ENCODE peak calls at places on chromosomes 12 and 14, in nine cellular contexts. One of them, this sample, is unnamed.

GRCh38 chr12:122275459-122275858 is 9.2 kb upstream of the VPS33A start:
- DNase-seq in GM12864: no peak
- DNase-seq in dorsolateral prefrontal cortex: no peak
- DNase-seq in PC-3: no peak
- DNase-seq in brain microvascular endothelial cell: no peak
- DNase-seq in tibial artery: no peak
- DNase-seq in AG04450: no peak
- DNase-seq in A549: no peak
- DNase-seq in cardiac fibroblast: no peak
- DNase-seq in this sample: no peak

GRCh38 chr14:33596211-33597080 is 354.4 kb downstream of the EGLN3 start:
- DNase-seq in A549: no peak
- DNase-seq in dorsolateral prefrontal cortex: no peak
- DNase-seq in AG04450: no peak
- DNase-seq in GM12864: no peak
- DNase-seq in cardiac fibroblast: no peak
- DNase-seq in tibial artery: no peak
- DNase-seq in PC-3: no peak
- DNase-seq in brain microvascular endothelial cell: no peak
- DNase-seq in this sample: no peak

GRCh38 chr12:82176761-82177490 is 181.3 kb downstream of the CCDC59 start:
- DNase-seq in dorsolateral prefrontal cortex: no peak
- DNase-seq in AG04450: no peak
- DNase-seq in A549: no peak
- DNase-seq in PC-3: no peak
- DNase-seq in GM12864: no peak
- DNase-seq in cardiac fibroblast: no peak
- DNase-seq in brain microvascular endothelial cell: peak
- DNase-seq in tibial artery: no peak
- DNase-seq in this sample: no peak

GRCh38 chr12:12624479-12625120 is 12.9 kb downstream of the CREBL2 start:
- DNase-seq in PC-3: no peak
- DNase-seq in A549: no peak
- DNase-seq in cardiac fibroblast: no peak
- DNase-seq in GM12864: no peak
- DNase-seq in AG04450: no peak
- DNase-seq in tibial artery: no peak
- DNase-seq in brain microvascular endothelial cell: no peak
- DNase-seq in dorsolateral prefrontal cortex: no peak
- DNase-seq in this sample: no peak

GRCh38 chr12:52390739-52391617 is 5.5 kb upstream of the KRT84 start:
- DNase-seq in GM12864: no peak
- DNase-seq in brain microvascular endothelial cell: peak
- DNase-seq in dorsolateral prefrontal cortex: no peak
- DNase-seq in cardiac fibroblast: peak
- DNase-seq in tibial artery: no peak
- DNase-seq in PC-3: peak
- DNase-seq in AG04450: no peak
- DNase-seq in A549: peak
- DNase-seq in this sample: no peak

GRCh38 chr12:70078161-70078560 is 165.1 kb upstream of the CNOT2 start:
- DNase-seq in A549: no peak
- DNase-seq in AG04450: no peak
- DNase-seq in dorsolateral prefrontal cortex: no peak
- DNase-seq in PC-3: no peak
- DNase-seq in tibial artery: no peak
- DNase-seq in cardiac fibroblast: no peak
- DNase-seq in GM12864: no peak
- DNase-seq in brain microvascular endothelial cell: no peak
- DNase-seq in this sample: no peak

GRCh38 chr12:104359216-104359615 is 55.7 kb downstream of the EID3 start:
- DNase-seq in dorsolateral prefrontal cortex: no peak
- DNase-seq in PC-3: no peak
- DNase-seq in cardiac fibroblast: no peak
- DNase-seq in tibial artery: no peak
- DNase-seq in GM12864: no peak
- DNase-seq in AG04450: no peak
- DNase-seq in A549: peak
- DNase-seq in brain microvascular endothelial cell: no peak
- DNase-seq in this sample: no peak

GRCh38 chr14:38285962-38286361 is 30.1 kb upstream of the CLEC14A start:
- DNase-seq in dorsolateral prefrontal cortex: no peak
- DNase-seq in PC-3: no peak
- DNase-seq in brain microvascular endothelial cell: no peak
- DNase-seq in GM12864: no peak
- DNase-seq in cardiac fibroblast: peak
- DNase-seq in tibial artery: no peak
- DNase-seq in AG04450: no peak
- DNase-seq in A549: no peak
- DNase-seq in this sample: no peak

DNA sequence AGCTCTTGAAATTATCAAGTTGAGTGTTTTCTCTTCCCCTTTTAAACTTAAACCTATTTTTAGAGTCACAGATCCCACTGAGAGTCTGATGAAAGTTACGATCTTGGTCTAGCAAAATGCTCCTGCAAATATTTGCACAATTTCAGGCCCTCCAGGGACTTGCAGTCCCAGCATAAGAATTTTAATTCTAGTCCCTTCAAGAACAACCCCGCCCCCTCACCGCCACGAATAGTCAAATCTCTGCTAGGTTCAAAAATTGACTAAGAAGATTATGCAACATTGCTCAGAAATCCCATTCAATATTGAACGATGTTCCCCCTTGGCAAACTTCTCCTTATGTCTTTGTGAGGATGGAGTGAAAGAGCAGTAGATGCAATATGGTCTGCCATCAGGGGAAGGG is 127.4 kb upstream of the CCDC175 start:
- DNase-seq in tibial artery: peak
- DNase-seq in dorsolateral prefrontal cortex: no peak
- DNase-seq in A549: no peak
- DNase-seq in cardiac fibroblast: no peak
- DNase-seq in GM12864: no peak
- DNase-seq in brain microvascular endothelial cell: no peak
- DNase-seq in PC-3: no peak
- DNase-seq in AG04450: no peak
- DNase-seq in this sample: no peak
- TF ChIP-seq CTCF in tibial artery: no peak
- TF ChIP-seq CTCF in dorsolateral prefrontal cortex: no peak
- TF ChIP-seq CTCF in A549: no peak
- TF ChIP-seq CTCF in cardiac fibroblast: no peak
- TF ChIP-seq CTCF in GM12864: no peak
- TF ChIP-seq CTCF in brain microvascular endothelial cell: no peak
- TF ChIP-seq CTCF in PC-3: no peak
- TF ChIP-seq CTCF in AG04450: no peak
- TF ChIP-seq CTCF in this sample: no peak

DNA sequence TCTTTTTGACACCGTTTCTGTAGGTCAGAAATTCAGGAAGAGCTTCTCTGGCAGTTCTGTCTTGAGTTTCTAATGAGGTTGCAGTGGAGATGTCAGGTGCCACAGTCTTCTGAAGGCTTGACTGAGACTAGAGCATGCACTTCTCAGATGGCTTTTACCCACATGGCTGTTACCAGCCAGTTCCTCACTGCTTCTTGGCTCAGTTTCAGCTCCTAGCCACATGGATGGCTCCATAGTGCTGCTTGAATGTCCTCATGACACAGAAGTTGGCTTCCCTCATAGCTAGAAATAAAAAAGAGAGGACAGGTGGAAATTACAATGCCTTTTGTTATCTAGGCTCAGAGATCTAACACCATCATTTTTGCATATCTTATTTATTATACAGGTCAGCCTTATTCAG is 38.1 kb upstream of the SLC2A13 start:
- DNase-seq in brain microvascular endothelial cell: no peak
- DNase-seq in GM12864: no peak
- DNase-seq in AG04450: no peak
- DNase-seq in tibial artery: no peak
- DNase-seq in PC-3: no peak
- DNase-seq in dorsolateral prefrontal cortex: no peak
- DNase-seq in cardiac fibroblast: no peak
- DNase-seq in A549: no peak
- DNase-seq in this sample: no peak
- TF ChIP-seq CTCF in brain microvascular endothelial cell: no peak
- TF ChIP-seq CTCF in GM12864: no peak
- TF ChIP-seq CTCF in AG04450: no peak
- TF ChIP-seq CTCF in tibial artery: no peak
- TF ChIP-seq CTCF in PC-3: no peak
- TF ChIP-seq CTCF in dorsolateral prefrontal cortex: no peak
- TF ChIP-seq CTCF in cardiac fibroblast: no peak
- TF ChIP-seq CTCF in A549: no peak
- TF ChIP-seq CTCF in this sample: no peak

GRCh38 chr12:119231774-119232173 is 53.0 kb downstream of the HSPB8 start:
- DNase-seq in brain microvascular endothelial cell: no peak
- DNase-seq in cardiac fibroblast: no peak
- DNase-seq in tibial artery: no peak
- DNase-seq in A549: no peak
- DNase-seq in PC-3: no peak
- DNase-seq in GM12864: no peak
- DNase-seq in AG04450: no peak
- DNase-seq in dorsolateral prefrontal cortex: no peak
- DNase-seq in this sample: no peak

GRCh38 chr12:119230804-119231203 is 52.1 kb downstream of the HSPB8 start:
- DNase-seq in brain microvascular endothelial cell: no peak
- DNase-seq in GM12864: no peak
- DNase-seq in PC-3: no peak
- DNase-seq in AG04450: no peak
- DNase-seq in cardiac fibroblast: no peak
- DNase-seq in A549: no peak
- DNase-seq in dorsolateral prefrontal cortex: no peak
- DNase-seq in tibial artery: no peak
- DNase-seq in this sample: no peak

GRCh38 chr12:119236372-119236771 is 57.6 kb downstream of the HSPB8 start:
- DNase-seq in A549: no peak
- DNase-seq in PC-3: no peak
- DNase-seq in dorsolateral prefrontal cortex: no peak
- DNase-seq in GM12864: no peak
- DNase-seq in tibial artery: no peak
- DNase-seq in AG04450: no peak
- DNase-seq in brain microvascular endothelial cell: no peak
- DNase-seq in cardiac fibroblast: no peak
- DNase-seq in this sample: no peak

GRCh38 chr12:119239040-119239439 is 60.3 kb downstream of the HSPB8 start:
- DNase-seq in brain microvascular endothelial cell: no peak
- DNase-seq in dorsolateral prefrontal cortex: no peak
- DNase-seq in AG04450: no peak
- DNase-seq in GM12864: no peak
- DNase-seq in PC-3: no peak
- DNase-seq in tibial artery: no peak
- DNase-seq in A549: no peak
- DNase-seq in cardiac fibroblast: no peak
- DNase-seq in this sample: no peak

DNA sequence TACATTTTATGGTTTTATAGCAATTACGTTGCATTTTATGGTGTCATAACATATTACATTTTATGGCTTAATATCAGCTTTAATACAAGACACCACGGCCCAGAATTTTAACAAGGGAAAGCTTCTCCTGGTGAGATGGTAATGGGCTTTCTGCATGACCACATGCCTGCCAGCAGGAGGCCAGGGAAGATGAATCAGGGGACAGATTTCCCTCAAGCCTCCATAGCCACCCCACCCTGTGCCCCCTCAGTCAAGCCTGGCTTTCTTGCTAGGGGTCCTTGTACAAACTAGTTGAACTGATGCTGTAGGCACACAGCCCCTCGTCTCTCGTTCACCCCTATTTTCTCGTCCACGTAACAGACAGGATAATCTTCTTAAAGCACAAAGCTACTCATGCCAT is 56.6 kb downstream of the HSPB8 start:
- DNase-seq in brain microvascular endothelial cell: no peak
- DNase-seq in A549: peak
- DNase-seq in GM12864: no peak
- DNase-seq in cardiac fibroblast: no peak
- DNase-seq in PC-3: no peak
- DNase-seq in AG04450: no peak
- DNase-seq in tibial artery: no peak
- DNase-seq in dorsolateral prefrontal cortex: no peak
- DNase-seq in this sample: no peak
- TF ChIP-seq CTCF in brain microvascular endothelial cell: no peak
- TF ChIP-seq CTCF in A549: no peak
- TF ChIP-seq CTCF in GM12864: peak
- TF ChIP-seq CTCF in cardiac fibroblast: peak
- TF ChIP-seq CTCF in PC-3: peak
- TF ChIP-seq CTCF in AG04450: peak
- TF ChIP-seq CTCF in tibial artery: no peak
- TF ChIP-seq CTCF in dorsolateral prefrontal cortex: no peak
- TF ChIP-seq CTCF in this sample: no peak

GRCh38 chr12:113051759-113052158 is 4.8 kb upstream of the DTX1 start:
- DNase-seq in PC-3: no peak
- DNase-seq in A549: no peak
- DNase-seq in AG04450: no peak
- DNase-seq in brain microvascular endothelial cell: no peak
- DNase-seq in GM12864: no peak
- DNase-seq in cardiac fibroblast: no peak
- DNase-seq in dorsolateral prefrontal cortex: no peak
- DNase-seq in tibial artery: no peak
- DNase-seq in this sample: no peak

GRCh38 chr12:113052326-113052725 is 4.2 kb upstream of the DTX1 start:
- DNase-seq in brain microvascular endothelial cell: no peak
- DNase-seq in AG04450: no peak
- DNase-seq in tibial artery: no peak
- DNase-seq in cardiac fibroblast: no peak
- DNase-seq in A549: no peak
- DNase-seq in dorsolateral prefrontal cortex: no peak
- DNase-seq in GM12864: no peak
- DNase-seq in PC-3: no peak
- DNase-seq in this sample: no peak

GRCh38 chr12:113050808-113051207 is 5.7 kb upstream of the DTX1 start:
- DNase-seq in tibial artery: no peak
- DNase-seq in dorsolateral prefrontal cortex: no peak
- DNase-seq in PC-3: no peak
- DNase-seq in GM12864: no peak
- DNase-seq in cardiac fibroblast: no peak
- DNase-seq in brain microvascular endothelial cell: no peak
- DNase-seq in A549: no peak
- DNase-seq in AG04450: no peak
- DNase-seq in this sample: no peak

GRCh38 chr12:113048716-113049127 is 7.8 kb upstream of the DTX1 start:
- DNase-seq in cardiac fibroblast: peak
- DNase-seq in AG04450: peak
- DNase-seq in A549: peak
- DNase-seq in PC-3: peak
- DNase-seq in brain microvascular endothelial cell: peak
- DNase-seq in dorsolateral prefrontal cortex: no peak
- DNase-seq in tibial artery: peak
- DNase-seq in GM12864: no peak
- DNase-seq in this sample: peak

DNA sequence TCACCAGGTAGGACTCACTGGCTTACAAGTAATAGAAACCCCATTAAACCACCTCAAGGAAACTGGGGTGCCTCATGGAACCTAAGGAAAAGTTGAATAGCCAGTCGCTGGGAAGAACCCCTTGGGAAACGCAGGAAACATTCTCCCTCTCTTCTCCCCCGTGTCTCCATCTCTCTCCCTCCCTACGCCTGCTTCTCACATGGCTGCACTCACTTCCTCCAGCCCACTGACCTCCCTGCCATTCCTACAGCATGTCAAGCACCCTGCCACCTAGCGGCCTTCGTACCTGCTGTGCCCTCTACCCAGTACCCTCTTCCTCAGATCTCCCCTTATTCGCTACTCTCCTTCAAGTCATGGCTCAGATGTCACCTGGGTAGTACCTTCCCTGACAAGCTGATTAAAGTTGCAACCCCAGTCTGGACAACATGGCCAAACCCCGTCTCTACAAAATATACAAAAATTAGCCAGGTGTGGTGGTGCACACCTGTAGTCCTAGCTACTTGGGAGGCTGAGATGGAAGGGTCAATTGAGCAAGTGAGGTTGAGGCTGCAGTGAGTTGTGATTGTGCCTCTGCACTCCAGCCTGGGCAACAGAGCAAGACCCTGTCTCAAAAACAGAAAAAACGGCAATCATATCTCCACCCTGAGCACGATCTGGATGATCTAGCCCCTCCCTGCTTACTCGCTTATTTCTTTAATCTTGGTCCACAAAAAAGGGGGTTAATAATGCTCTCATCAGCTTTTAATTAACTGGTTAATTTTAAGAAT is 6.4 kb upstream of the DTX1 start:
- DNase-seq in cardiac fibroblast: peak
- DNase-seq in PC-3: peak
- DNase-seq in brain microvascular endothelial cell: no peak
- DNase-seq in A549: peak
- DNase-seq in tibial artery: no peak
- DNase-seq in AG04450: no peak
- DNase-seq in dorsolateral prefrontal cortex: no peak
- DNase-seq in GM12864: no peak
- DNase-seq in this sample: no peak
- TF ChIP-seq CTCF in cardiac fibroblast: peak
- TF ChIP-seq CTCF in PC-3: peak
- TF ChIP-seq CTCF in brain microvascular endothelial cell: peak
- TF ChIP-seq CTCF in A549: peak
- TF ChIP-seq CTCF in tibial artery: no peak
- TF ChIP-seq CTCF in AG04450: no peak
- TF ChIP-seq CTCF in dorsolateral prefrontal cortex: no peak
- TF ChIP-seq CTCF in GM12864: peak
- TF ChIP-seq CTCF in this sample: no peak

This sample was measured in CD4-positive, alpha-beta T cell.